ENCODE peak calls at places on chromosomes 3 and 15, in five cellular contexts. C, E, Y, P and X are unnamed samples.

GRCh38 chr15:88275804-88276203 is 19.3 kb upstream of the NTRK3 start:
- DNase-seq in C (no peak), P (no peak), Y (no peak), E (no peak), X (no peak)

GRCh38 chr3:190306513-190307163 is 15.6 kb downstream of the CLDN1 start:
- DNase-seq in E (no peak), C (no peak), P (no peak), Y (no peak), X (peak; percentile 83)

GRCh38 chr3:41180396-41180795 is 18.9 kb upstream of the CTNNB1 start:
- DNase-seq in E (no peak), P (no peak), Y (no peak), C (no peak), X (no peak)

GRCh38 chr15:84840255-84840654 is 23.1 kb downstream of the ALPK3 start:
- DNase-seq in Y (no peak), C (no peak), P (no peak), E (peak; percentile 70), X (no peak)

GRCh38 chr15:66105286-66105984 is 148.1 kb downstream of the MEGF11 start:
- DNase-seq in P (no peak), Y (no peak), C (no peak), E (no peak), X (peak; percentile 25)

GRCh38 chr3:141246224-141246957 is 14.8 kb downstream of the PXYLP1 start:
- DNase-seq in P (no peak), E (no peak), C (no peak), Y (no peak), X (no peak)

GRCh38 chr15:52337198-52337853 is 41.7 kb upstream of the MYO5C start:
- DNase-seq in E (no peak), P (no peak), C (no peak), Y (no peak), X (no peak)

GRCh38 chr15:88896339-88897033 is 1.1 kb upstream of the HAPLN3 start:
- DNase-seq in E (no peak), Y (no peak), P (no peak), C (no peak), X (no peak)

GRCh38 chr3:157063926-157064325 is 96.0 kb downstream of the CCNL1 start:
- DNase-seq in P (no peak), Y (no peak), C (no peak), E (no peak), X (no peak)

GRCh38 chr3:11438636-11439035 is 166.4 kb downstream of the ATG7 start:
- DNase-seq in P (no peak), C (no peak), Y (no peak), E (no peak), X (no peak)